ENCODE peak calls at places on chromosomes 7 and 10, in seven cellular contexts. N is LNCaP clone FGC, V is fibroblast of lung, T is bronchial epithelial cell, Q is transverse colon, B is cardiac fibroblast, P is lower leg skin. O is an unnamed sample.

GRCh38 chr7:64879800-64880199 is 23.3 kb upstream of the ZNF273 start:
- DNase-seq in N (no peak), V (no peak), T (no peak), Q (no peak), B (no peak), P (peak), O (no peak)

GRCh38 chr7:50667789-50668226 is 102.6 kb upstream of the DDC start:
- DNase-seq in N (no peak), V (peak), T (no peak), Q (no peak), B (peak), P (peak), O (no peak)

GRCh38 chr7:67713651-67714050 is 717.0 kb downstream of the TYW1 start:
- DNase-seq in N (no peak), V (no peak), T (no peak), Q (no peak), B (no peak), P (no peak), O (no peak)

GRCh38 chr7:31122649-31123058 is 70.5 kb downstream of the ADCYAP1R1 start:
- DNase-seq in N (peak), V (peak), T (peak), Q (peak), B (peak), P (peak), O (peak)

GRCh38 chr7:32158076-32158475 is 87.9 kb upstream of the PDE1C start:
- DNase-seq in N (no peak), V (no peak), T (peak), Q (no peak), B (peak), P (no peak), O (no peak)

GRCh38 chr7:101235522-101235921 is 2.1 kb downstream of the CLDN15 start:
- DNase-seq in N (no peak), V (no peak), T (no peak), Q (peak), B (no peak), P (no peak), O (no peak)

GRCh38 chr7:81937091-81937490 is 167.2 kb upstream of the HGF start:
- DNase-seq in N (no peak), V (no peak), T (peak), Q (no peak), B (peak), P (no peak), O (no peak)

GRCh38 chr7:114087674-114088539 is 169.1 kb upstream of the PPP1R3A start:
- DNase-seq in N (no peak), V (no peak), T (no peak), Q (peak), B (no peak), P (no peak), O (no peak)

GRCh38 chr7:153190452-153190851 is 430.9 kb downstream of the ACTR3B start:
- DNase-seq in N (peak), V (no peak), T (peak), Q (no peak), B (no peak), P (no peak), O (no peak)

DNA sequence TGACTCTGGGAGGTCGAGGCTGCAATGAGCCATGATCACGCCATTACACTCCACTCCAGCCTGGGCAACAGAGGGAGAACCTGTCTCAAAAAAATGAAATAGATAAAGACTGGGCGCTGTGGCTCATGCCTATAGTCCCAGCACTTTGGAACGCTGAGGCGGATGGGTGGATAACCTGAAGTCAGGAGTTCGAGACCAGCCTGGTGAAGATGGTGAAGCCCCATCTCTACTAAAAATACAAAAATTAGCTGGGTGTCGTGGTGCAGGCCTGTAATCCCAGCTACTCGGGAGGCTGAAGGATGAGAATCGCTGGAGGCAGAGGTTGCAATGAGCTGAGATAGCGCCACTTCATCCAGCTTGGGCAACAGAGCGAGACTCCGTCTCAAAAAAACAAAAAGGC is 1.1 kb upstream of the DDX21 start:
- DNase-seq in N (no peak), V (no peak), T (no peak), Q (no peak), B (no peak), P (no peak), O (no peak)
- H3K4me3 ChIP-seq in N (peak), V (no peak), T (peak), Q (peak), B (no peak), P (no peak), O (peak)

DNA sequence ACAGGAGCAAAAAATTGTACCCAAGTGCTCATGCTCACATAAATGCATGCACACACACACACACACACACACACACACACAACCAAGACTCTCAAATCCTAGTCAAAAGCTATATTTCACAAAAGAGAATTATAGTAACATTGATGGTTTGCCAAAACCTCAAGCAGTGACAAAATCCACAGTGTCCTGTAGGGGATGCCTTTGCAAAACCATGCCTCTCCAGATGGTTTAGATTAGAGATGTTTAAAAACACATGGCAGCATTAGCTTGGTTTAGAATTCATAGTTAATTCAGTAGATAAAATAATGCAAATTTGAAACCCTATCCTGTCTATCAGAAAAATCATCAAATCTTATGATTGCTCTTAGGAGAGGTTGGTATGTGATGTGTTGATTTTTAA is 232.2 kb downstream of the DYNC1I1 start:
- DNase-seq in N (no peak), V (peak), T (no peak), Q (no peak), B (no peak), P (no peak), O (peak)
- TF ChIP-seq CTCF in N (no peak), V (peak), T (no peak), Q (no peak), B (peak), P (no peak), O (peak)

DNA sequence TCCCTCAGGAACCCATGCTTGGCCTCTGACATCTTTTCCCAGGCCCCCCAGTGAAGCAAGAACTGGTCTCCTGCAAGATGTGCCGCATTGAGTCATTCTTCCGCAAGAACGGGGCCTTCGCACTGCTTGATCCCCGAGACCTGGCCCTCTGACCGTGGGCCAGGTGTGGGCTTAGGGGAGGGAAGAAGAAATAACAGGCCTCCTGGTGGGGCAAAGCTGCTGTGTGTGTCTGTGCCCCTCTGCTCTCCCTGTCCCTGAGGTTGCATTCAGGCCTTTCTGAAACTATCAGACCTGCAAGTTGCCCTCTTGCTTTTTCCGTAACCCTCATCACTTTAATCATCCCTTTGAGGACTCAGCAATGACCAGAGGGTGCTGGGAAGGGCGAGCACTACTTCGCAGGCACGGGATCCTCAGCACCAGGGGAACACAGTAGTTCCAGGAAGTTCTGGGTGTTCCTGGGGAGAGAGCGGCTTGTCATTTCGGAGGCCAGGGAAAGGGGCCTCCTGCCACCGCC is 6.0 kb downstream of the ATP6V1F start:
- DNase-seq in N (no peak), V (no peak), T (no peak), Q (no peak), B (no peak), P (no peak), O (no peak)
- H3K4me3 ChIP-seq in N (peak), V (peak), T (peak), Q (peak), B (no peak), P (no peak), O (no peak)

GRCh38 chr7:6718124-6718523 is 11.4 kb upstream of the ZNF12 start:
- DNase-seq in N (no peak), V (no peak), T (no peak), Q (no peak), B (no peak), P (no peak), O (no peak)
- TF ChIP-seq CTCF in N (peak), V (no peak), T (no peak), Q (no peak), B (peak), P (no peak), O (no peak)

GRCh38 chr10:62108768-62109430 is 159.7 kb downstream of the RTKN2 start:
- DNase-seq in N (no peak), V (no peak), T (no peak), Q (no peak), B (no peak), P (no peak), O (no peak)
- H3K4me3 ChIP-seq in N (no peak), V (no peak), T (no peak), Q (no peak), B (no peak), P (no peak), O (no peak)

DNA sequence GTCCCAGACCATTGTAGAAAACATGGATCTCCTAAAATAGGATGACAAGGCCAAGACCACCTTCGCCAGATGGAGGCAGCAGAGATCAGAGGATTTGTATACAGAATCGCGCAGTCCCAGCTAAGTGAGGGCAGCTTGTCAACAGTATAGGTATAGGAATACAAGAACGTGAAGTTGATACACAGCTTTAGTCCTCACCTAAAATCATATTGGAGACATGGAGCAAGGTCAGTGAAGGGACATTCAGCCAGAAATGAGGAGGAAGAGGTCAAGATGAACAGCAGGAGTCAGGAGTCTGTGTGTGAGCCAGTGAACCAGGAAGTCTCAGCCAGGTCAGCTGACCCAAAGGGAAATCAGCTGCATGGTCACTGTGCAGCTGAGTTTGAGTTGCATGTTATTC is 263.4 kb upstream of the PRKCQ start:
- DNase-seq in N (no peak), V (no peak), T (no peak), Q (no peak), B (no peak), P (no peak), O (no peak)
- TF ChIP-seq CTCF in N (peak), V (no peak), T (no peak), Q (no peak), B (no peak), P (no peak), O (no peak)

DNA sequence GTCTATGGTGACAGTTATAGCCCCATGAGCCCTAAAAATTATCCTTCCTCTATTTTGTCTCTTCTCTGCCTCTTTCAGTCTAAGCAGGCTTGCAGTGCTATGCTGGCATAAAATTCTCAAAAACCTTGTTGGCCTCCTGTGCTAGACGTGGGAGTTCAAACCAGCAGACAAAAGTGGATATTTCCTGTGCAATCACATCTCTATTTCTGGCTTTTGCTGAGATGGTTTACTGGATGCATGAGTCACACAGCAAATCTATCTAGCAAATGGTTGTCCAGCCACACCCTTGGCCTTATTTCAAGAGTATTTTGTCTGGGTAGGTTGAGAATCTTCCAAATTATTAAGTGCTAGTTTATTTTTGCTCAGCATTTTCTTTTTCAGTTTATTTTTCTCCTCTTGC is 370.8 kb downstream of the CDC14C start:
- DNase-seq in N (no peak), V (no peak), T (peak), Q (no peak), B (peak), P (peak), O (peak)
- H3K4me3 ChIP-seq in N (no peak), V (no peak), T (no peak), Q (no peak), B (no peak), P (no peak), O (no peak)

GRCh38 chr10:133114251-133114650 is 26.5 kb downstream of the ADGRA1 start:
- DNase-seq in N (no peak), V (no peak), T (no peak), Q (no peak), B (no peak), P (no peak), O (no peak)
- TF ChIP-seq CTCF in N (no peak), V (no peak), T (no peak), Q (no peak), B (no peak), P (no peak), O (no peak)

GRCh38 chr7:24708244-24708643 is 49.0 kb downstream of the GSDME start:
- DNase-seq in N (no peak), V (peak), T (no peak), Q (no peak), B (no peak), P (no peak), O (peak)
- H3K4me3 ChIP-seq in N (no peak), V (no peak), T (no peak), Q (no peak), B (no peak), P (no peak), O (no peak)

GRCh38 chr7:94001396-94001795 is 2.8 kb downstream of the BET1 start:
- DNase-seq in N (no peak), V (no peak), T (no peak), Q (no peak), B (no peak), P (no peak), O (no peak)

GRCh38 chr7:93992423-93993110 is 11.6 kb downstream of the BET1 start:
- DNase-seq in N (no peak), V (no peak), T (peak), Q (no peak), B (no peak), P (no peak), O (no peak)

GRCh38 chr7:94003446-94004023 is 620 bp downstream of the BET1 start:
- DNase-seq in N (no peak), V (no peak), T (peak), Q (no peak), B (peak), P (no peak), O (no peak)

DNA sequence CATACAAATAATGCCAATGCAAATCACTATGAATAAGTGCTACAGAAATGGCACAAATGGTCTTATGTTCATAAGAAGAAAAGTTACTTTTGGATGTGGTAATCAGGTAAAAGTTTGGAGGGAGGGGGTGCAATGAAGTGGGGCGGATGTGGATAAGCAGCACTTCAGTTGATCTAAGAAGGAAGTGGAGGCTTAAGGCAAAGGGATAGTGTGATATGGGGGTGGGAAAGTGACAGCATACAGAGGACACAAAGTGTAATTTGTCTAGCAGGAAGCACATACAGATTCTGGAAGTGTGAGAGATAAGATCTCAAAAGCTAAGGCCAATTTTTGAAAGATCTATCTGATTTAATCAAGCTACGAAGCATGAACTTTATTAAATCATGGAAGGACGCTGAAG is 6.3 kb downstream of the BET1 start:
- DNase-seq in N (no peak), V (no peak), T (no peak), Q (no peak), B (no peak), P (no peak), O (no peak)
- TF ChIP-seq CTCF in N (no peak), V (no peak), T (no peak), Q (no peak), B (no peak), P (no peak), O (no peak)